ENCODE peak calls at places on chromosomes 1 and 21, in four cellular contexts. H is uterus, C is right lobe of liver, M is HFF-Myc. K is an unnamed sample.

GRCh38 chr1:172473302-172473701 is 29.4 kb upstream of the PIGC start:
- DNase-seq in H (no peak), M (no peak), C (no peak), K (no peak)

GRCh38 chr1:152436593-152437338 is 22.7 kb upstream of the CRNN start:
- DNase-seq in C (no peak), M (no peak), H (no peak), K (no peak)

GRCh38 chr1:40258445-40258769 is 371 bp downstream of the ZMPSTE24 start:
- DNase-seq in M (no peak), H (no peak), C (no peak), K (no peak)

GRCh38 chr1:42380617-42381423 is at the start of gene RIMKLA:
- DNase-seq in M (no peak), C (peak), H (peak), K (no peak)

GRCh38 chr1:245126530-245126929 is 28.3 kb upstream of the KIF26B start:
- DNase-seq in H (no peak), M (no peak), C (no peak), K (no peak)

GRCh38 chr1:8004113-8004802 is 21.9 kb downstream of the ERRFI1 start:
- DNase-seq in H (no peak), M (no peak), C (no peak), K (no peak)

GRCh38 chr1:116334015-116334547 is 39.0 kb upstream of the ATP1A1 start:
- DNase-seq in C (peak), H (no peak), M (no peak), K (no peak)

GRCh38 chr1:201769966-201770365 is 59.0 kb upstream of the IPO9 start:
- DNase-seq in M (peak), C (no peak), H (no peak), K (no peak)

GRCh38 chr1:236636017-236636416 is 31.7 kb upstream of the HEATR1 start:
- DNase-seq in H (no peak), M (no peak), C (no peak), K (no peak)

GRCh38 chr21:31877558-31877957 is 4.7 kb downstream of the HUNK start:
- DNase-seq in C (no peak), H (no peak), M (no peak), K (no peak)

GRCh38 chr1:156432109-156433018 is 63.4 kb downstream of the RHBG start:
- DNase-seq in H (no peak), M (no peak), C (no peak), K (peak)

GRCh38 chr1:235525314-235525713 is 21.1 kb upstream of the B3GALNT2 start:
- DNase-seq in H (no peak), C (no peak), M (no peak), K (no peak)

GRCh38 chr21:20592482-20592881 is 405.7 kb upstream of the NCAM2 start:
- DNase-seq in C (no peak), H (no peak), M (peak), K (no peak)

GRCh38 chr1:205294175-205294913 is 27.2 kb downstream of the NUAK2 start:
- DNase-seq in C (peak), M (peak), H (peak), K (no peak)

GRCh38 chr1:227396539-227397355 is 78.5 kb upstream of the CDC42BPA start:
- DNase-seq in C (no peak), M (no peak), H (no peak), K (no peak)

GRCh38 chr21:39149882-39150281 is 33.4 kb downstream of the PSMG1 start:
- DNase-seq in H (no peak), M (no peak), C (no peak), K (no peak)

GRCh38 chr1:10339815-10340214 is 59.0 kb upstream of the PGD start:
- DNase-seq in H (no peak), M (peak), C (no peak), K (no peak)

GRCh38 chr1:235935506-235936224 is 69.0 kb upstream of the LYST start:
- DNase-seq in C (no peak), H (peak), M (no peak), K (no peak)

GRCh38 chr1:102941364-102941947 is 166.9 kb downstream of the COL11A1 start:
- DNase-seq in H (no peak), M (no peak), C (no peak), K (no peak)

GRCh38 chr1:201356236-201356635 is 21.2 kb downstream of the TNNT2 start:
- DNase-seq in M (no peak), C (peak), H (no peak), K (no peak)

GRCh38 chr1:211925016-211925415 is 94.5 kb upstream of the LPGAT1 start:
- DNase-seq in C (no peak), H (no peak), M (no peak), K (no peak)

GRCh38 chr1:7885513-7886298 is 32.8 kb upstream of the UTS2 start:
- DNase-seq in C (no peak), M (no peak), H (no peak), K (no peak)

GRCh38 chr1:91133240-91133639 is 111.4 kb upstream of the ZNF644 start:
- DNase-seq in M (no peak), H (no peak), C (no peak), K (no peak)

GRCh38 chr1:41629136-41629535 is 144.7 kb upstream of the EDN2 start:
- DNase-seq in M (no peak), C (no peak), H (no peak), K (no peak)

GRCh38 chr1:87318056-87318650 is 10.5 kb upstream of the LMO4 start:
- DNase-seq in H (no peak), C (no peak), M (no peak), K (no peak)

GRCh38 chr21:27476696-27477095 is 509.8 kb upstream of the ADAMTS5 start:
- DNase-seq in C (no peak), H (no peak), M (no peak), K (no peak)

GRCh38 chr1:22613951-22614350 is 22.5 kb upstream of the C1QA start:
- DNase-seq in M (no peak), C (no peak), H (no peak), K (no peak)

GRCh38 chr1:28190337-28190979 is 14.0 kb upstream of the PTAFR start:
- DNase-seq in C (no peak), M (no peak), H (no peak), K (no peak)

GRCh38 chr1:117512728-117513321 is 93.0 kb upstream of the TENT5C start:
- DNase-seq in C (no peak), M (no peak), H (no peak), K (no peak)

GRCh38 chr1:55300975-55301374 is 85.8 kb upstream of the USP24 start:
- DNase-seq in M (no peak), C (no peak), H (no peak), K (no peak)

GRCh38 chr21:45593162-45594022 is 50.1 kb upstream of the PCBP3 start:
- DNase-seq in H (no peak), M (no peak), C (peak), K (no peak)

GRCh38 chr21:42695324-42696025 is 42.1 kb downstream of the PDE9A start:
- DNase-seq in M (peak), C (no peak), H (no peak), K (no peak)

GRCh38 chr1:62434612-62434994 is 2.2 kb upstream of the USP1 start:
- DNase-seq in H (no peak), C (no peak), M (no peak), K (no peak)

GRCh38 chr1:201411292-201411691 is 10.2 kb downstream of the TNNI1 start:
- DNase-seq in C (no peak), H (no peak), M (no peak), K (no peak)

GRCh38 chr1:31575373-31576140 is 758 bp upstream of the TINAGL1 start:
- DNase-seq in H (no peak), M (no peak), C (peak), K (no peak)

DNA sequence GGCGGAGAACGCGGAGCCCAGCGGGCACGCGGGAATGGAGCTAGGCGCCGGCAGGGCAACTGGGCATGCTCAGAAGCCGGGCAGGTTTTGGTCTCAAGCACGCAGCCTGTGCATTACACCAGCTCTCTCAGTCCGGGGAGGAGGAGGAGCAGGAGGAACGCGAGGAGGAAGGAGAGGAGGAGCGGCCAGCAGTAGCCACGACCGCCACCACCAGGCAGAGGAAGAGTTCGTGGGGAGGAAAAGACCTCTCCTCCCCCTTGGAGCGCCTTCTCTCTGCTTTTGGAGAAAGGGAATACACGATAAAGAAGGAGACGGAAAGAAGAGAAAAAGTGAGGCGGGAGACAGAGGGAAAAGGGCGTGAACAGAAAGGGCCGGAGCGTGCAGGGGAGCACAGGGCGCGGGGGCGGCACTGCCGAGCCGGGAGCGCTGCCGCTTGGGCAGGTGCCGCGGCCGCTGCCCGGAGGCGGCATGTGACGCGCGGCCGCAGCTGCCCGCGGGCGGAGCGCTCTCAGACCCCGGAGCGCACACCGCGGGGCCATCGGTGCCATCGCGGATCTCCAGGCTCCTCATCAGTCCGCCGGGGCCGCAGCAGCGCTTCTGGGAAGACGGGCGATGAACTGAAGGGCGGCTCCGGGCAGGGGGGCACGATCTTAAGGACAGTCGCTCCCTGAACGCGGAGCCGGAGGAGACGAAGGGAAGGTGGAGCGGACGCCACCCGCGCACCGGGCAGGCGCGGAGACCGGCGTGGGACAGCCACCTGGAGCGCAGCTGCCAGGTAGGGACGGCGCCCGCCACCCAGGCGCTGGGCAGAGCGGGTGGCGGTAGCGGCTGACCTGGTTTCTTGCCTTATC is at the start of gene CHRM3:
- DNase-seq in C (peak), M (no peak), H (peak), K (peak)
- TF ChIP-seq CTCF in C (no peak), M (no peak), H (no peak), K (no peak)

DNA sequence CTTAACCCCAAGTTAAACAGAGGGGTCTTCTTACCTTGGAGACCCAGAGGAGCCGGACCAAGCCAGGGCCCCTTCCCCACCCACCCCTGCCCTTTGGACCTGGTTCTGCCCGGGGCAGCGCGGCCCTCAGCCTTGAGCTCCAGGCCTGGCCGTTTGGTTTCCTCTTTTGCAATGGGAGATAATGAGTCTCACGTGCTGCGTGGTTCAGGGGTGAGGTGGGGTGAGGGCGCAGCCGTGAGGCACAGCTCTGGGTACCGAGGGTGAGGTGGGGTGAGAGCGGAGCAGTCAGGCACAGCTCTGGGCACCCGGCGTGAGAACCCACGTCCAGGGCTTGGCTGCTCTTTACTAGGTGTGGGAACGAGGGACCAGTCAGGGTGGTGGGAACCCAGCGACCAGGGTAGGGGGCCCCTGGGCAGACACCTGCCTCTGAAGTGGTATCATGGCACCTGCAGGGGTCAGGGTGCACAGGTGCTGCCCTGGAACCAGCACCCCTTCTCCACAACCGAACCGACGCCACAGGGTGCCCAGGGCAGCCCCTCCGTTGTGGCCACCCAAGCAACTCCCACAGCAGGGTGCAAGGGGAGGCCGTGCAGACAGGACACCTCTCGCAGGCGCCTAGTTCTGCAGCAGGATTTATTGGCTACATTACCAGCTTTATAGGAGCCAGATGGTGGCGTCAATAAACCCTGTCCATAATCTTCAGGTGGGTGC is 182.3 kb downstream of the PRDM16 start:
- DNase-seq in M (no peak), H (no peak), C (no peak), K (no peak)
- TF ChIP-seq CTCF in M (no peak), H (no peak), C (no peak), K (no peak)

GRCh38 chr1:213982814-213983588 is 4.8 kb upstream of the PROX1 start:
- DNase-seq in H (no peak), M (no peak), C (peak), K (no peak)
- TF ChIP-seq CTCF in H (no peak), M (no peak), C (peak), K (no peak)

DNA sequence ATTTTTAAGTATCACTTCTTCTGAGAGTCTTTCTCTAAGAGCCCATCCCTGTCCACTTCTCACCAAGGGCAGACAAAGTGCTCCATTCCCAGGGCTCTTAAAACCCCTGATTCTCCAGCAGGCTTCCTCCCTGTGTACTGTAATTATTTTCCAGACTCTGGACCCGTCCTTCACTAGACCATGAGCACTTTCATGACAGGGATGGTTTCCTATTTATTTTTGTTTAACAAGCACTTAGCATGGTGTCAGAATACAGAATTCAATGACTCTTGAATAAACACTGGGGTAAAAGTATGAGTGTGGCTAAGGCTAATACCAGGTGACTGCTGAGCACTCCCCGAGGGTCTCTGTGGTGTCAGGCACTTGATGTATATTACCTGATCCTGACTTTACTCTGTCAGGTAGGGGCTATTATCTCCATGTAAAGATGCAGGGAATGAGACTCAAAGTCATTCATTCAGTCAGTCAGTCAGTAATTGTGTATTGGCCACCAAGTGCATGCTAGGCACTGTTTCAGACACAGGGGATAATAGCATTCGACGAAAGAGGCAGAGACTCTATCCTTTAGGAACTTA is 47.2 kb downstream of the C1orf21 start:
- DNase-seq in H (no peak), M (no peak), C (no peak), K (no peak)
- TF ChIP-seq CTCF in H (no peak), M (no peak), C (no peak), K (no peak)

K was measured in CD14-positive monocyte.